ENCODE peak calls at places on chromosomes 1 and 21, in six cellular contexts. V is tibial nerve, P is upper lobe of right lung, Z is suprapubic skin, K is GM23248, T is IMR-90. F is an unnamed sample. For H3K4me1 and H3K36me3, the result is how much of the 10 kb centered on the place peaks cover.

GRCh38 chr1:12001249-12001917 is 17.9 kb upstream of the MIIP start:
- DNase-seq in V (no peak), P (no peak), Z (no peak), K (peak), T (peak), F (no peak)

GRCh38 chr1:52602328-52603300 is at the start of gene GPX7:
- DNase-seq in V (no peak), P (peak), Z (no peak), K (peak), T (peak), F (peak)

GRCh38 chr1:47031059-47031458 is 7.6 kb downstream of the CYP4X1 start:
- DNase-seq in V (no peak), P (no peak), Z (no peak), K (peak), T (no peak), F (no peak)

GRCh38 chr1:224894915-224895314 is 34.6 kb upstream of the DNAH14 start:
- DNase-seq in V (no peak), P (no peak), Z (no peak), K (peak), T (peak), F (no peak)

GRCh38 chr1:218347316-218347712 is 2.2 kb downstream of the TGFB2 start:
- DNase-seq in V (no peak), P (no peak), Z (no peak), K (peak), T (peak), F (no peak)

GRCh38 chr1:181179980-181180964 is 91.8 kb downstream of the IER5 start:
- DNase-seq in V (peak), P (peak), Z (no peak), K (peak), T (peak), F (no peak)

GRCh38 chr1:155514582-155515187 is 47.9 kb downstream of the ASH1L start:
- DNase-seq in V (no peak), P (no peak), Z (no peak), K (no peak), T (no peak), F (peak)

GRCh38 chr1:17912491-17912890 is 157.4 kb downstream of the ACTL8 start:
- DNase-seq in V (no peak), P (peak), Z (no peak), K (no peak), T (no peak), F (no peak)

GRCh38 chr1:58352476-58353092 is 193.9 kb downstream of the OMA1 start:
- DNase-seq in V (no peak), P (no peak), Z (no peak), K (no peak), T (no peak), F (no peak)

GRCh38 chr1:229006121-229006870 is 264.6 kb upstream of the RAB4A start:
- DNase-seq in V (no peak), P (no peak), Z (no peak), K (no peak), T (no peak), F (no peak)

GRCh38 chr1:110872366-110872744 is 593 bp upstream of the CD53 start:
- DNase-seq in V (no peak), P (no peak), Z (no peak), K (no peak), T (no peak), F (no peak)

GRCh38 chr1:238101923-238102322 is 211.2 kb upstream of the ZP4 start:
- DNase-seq in V (no peak), P (no peak), Z (no peak), K (no peak), T (no peak), F (no peak)

GRCh38 chr1:173430707-173431662 is 46.1 kb upstream of the PRDX6 start:
- DNase-seq in V (peak), P (peak), Z (peak), K (peak), T (peak), F (peak)

GRCh38 chr1:238658766-238659165 is 727.6 kb upstream of the CHRM3 start:
- DNase-seq in V (no peak), P (no peak), Z (no peak), K (peak), T (peak), F (no peak)

GRCh38 chr1:65395887-65396612 is 24.4 kb upstream of the LEPR start:
- DNase-seq in V (no peak), P (no peak), Z (no peak), K (peak), T (peak), F (no peak)

GRCh38 chr1:66333463-66334232 is 200.3 kb upstream of the SGIP1 start:
- DNase-seq in V (no peak), P (no peak), Z (no peak), K (peak), T (no peak), F (no peak)

DNA sequence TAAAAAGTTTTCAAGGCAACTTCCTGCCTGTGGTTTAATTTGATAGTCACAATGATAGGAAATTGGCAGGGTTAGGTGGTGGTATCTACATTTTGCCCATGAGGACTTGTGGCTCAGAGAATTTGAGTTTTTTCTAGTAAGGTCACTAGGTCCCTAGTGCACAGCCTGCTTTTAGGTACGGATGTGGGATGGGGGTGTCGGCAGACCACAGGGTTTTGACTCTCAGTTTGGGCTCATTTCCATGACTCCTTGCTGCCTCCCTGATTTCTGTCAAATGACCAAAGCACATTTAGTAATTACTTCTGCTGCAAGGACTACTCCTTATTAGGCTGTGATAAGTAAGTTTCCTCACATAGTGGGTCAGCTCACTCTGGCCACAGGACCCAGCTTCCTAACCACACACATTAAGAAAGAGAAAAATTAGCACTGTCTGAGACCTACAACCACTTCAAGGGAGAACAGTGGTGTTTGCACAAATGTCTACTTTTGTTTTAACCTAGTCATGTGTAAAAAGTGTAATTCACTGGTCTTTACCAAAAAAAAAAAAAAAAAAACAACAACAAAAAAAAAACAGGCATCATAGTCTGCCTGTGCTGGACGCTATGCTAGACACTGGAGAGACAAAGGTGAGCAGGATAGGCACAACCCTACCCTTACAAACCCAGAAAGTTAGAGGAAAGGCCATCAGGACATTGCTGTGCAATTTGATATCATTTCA is 43.7 kb downstream of the MRPL39 start:
- DNase-seq in V (no peak), P (no peak), Z (no peak), K (peak), T (no peak), F (no peak)
- H3K4me1 ChIP-seq in V (under half), P (under half), Z (under half), K (under half), T (under half), F (half or more)

GRCh38 chr1:40691538-40692428 is at the start of gene NFYC:
- DNase-seq in V (peak), P (peak), Z (peak), K (peak), T (peak), F (peak)

GRCh38 chr1:40694353-40694874 is 2.9 kb downstream of the NFYC start:
- DNase-seq in V (no peak), P (no peak), Z (no peak), K (no peak), T (no peak), F (no peak)

GRCh38 chr1:40690919-40691537 is 476 bp upstream of the NFYC start:
- DNase-seq in V (no peak), P (no peak), Z (no peak), K (no peak), T (no peak), F (no peak)

GRCh38 chr1:40693425-40693824 is 1.9 kb downstream of the NFYC start:
- DNase-seq in V (no peak), P (no peak), Z (no peak), K (no peak), T (no peak), F (no peak)

GRCh38 chr1:40692429-40692905 is 963 bp downstream of the NFYC start:
- DNase-seq in V (no peak), P (no peak), Z (no peak), K (peak), T (peak), F (no peak)
- H3K36me3 ChIP-seq in V (under half), P (under half), Z (under half), K (under half), T (under half), F (under half)

DNA sequence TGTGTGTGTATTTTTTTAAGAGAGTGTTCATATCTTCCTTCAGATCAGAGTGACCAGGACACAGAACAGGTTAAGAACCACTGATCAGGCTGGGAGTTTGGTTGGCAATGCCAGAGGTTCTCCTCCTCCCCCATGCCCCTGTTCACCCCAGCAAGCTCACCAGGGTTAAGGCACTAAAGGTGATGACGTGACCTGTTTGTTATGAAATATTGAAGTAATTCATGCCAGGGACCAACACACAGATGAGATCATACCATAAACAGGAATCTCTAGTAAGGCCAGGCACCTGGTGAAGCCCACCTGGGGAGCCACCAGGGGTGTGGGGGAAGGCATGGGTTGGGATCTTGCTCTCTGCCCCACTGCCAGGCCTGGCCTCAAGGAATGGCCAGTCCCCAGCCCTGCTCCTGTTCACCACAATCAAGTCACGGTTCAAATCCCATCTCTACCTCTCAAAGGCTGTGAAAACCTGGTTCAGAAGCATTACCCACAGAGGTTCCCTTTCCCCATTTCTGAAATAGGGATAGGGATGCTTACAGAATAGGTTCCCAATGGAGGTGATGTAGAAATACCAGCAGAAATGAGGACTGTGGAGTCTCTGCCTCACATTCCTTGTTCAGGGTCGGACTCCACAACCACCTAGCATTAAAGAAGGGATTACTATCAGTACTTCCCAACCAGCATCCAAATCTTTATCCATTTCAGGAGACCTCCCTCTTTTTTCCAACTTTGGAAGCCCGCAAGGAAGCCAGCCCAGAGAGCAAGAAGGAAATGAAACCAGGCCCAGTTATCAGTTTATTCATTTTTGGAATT is 2.4 kb downstream of the ID3 start:
- DNase-seq in V (no peak), P (no peak), Z (no peak), K (peak), T (peak), F (no peak)
- H3K4me1 ChIP-seq in V (half or more), P (half or more), Z (half or more), K (half or more), T (under half), F (half or more)

GRCh38 chr1:96388421-96389310 is 332.9 kb upstream of the PTBP2 start:
- DNase-seq in V (no peak), P (no peak), Z (no peak), K (peak), T (peak), F (no peak)
- H3K36me3 ChIP-seq in V (under half), P (under half), Z (under half), K (under half), T (under half), F (under half)

GRCh38 chr1:29629401-29629800 is 393.1 kb downstream of the PTPRU start:
- DNase-seq in V (no peak), P (no peak), Z (no peak), K (no peak), T (no peak), F (no peak)

GRCh38 chr1:29628190-29628589 is 391.9 kb downstream of the PTPRU start:
- DNase-seq in V (no peak), P (no peak), Z (no peak), K (no peak), T (no peak), F (no peak)

GRCh38 chr1:29630756-29631155 is 394.4 kb downstream of the PTPRU start:
- DNase-seq in V (no peak), P (no peak), Z (no peak), K (no peak), T (peak), F (no peak)

GRCh38 chr1:29631361-29631760 is 395.0 kb downstream of the PTPRU start:
- DNase-seq in V (no peak), P (no peak), Z (no peak), K (peak), T (peak), F (no peak)

DNA sequence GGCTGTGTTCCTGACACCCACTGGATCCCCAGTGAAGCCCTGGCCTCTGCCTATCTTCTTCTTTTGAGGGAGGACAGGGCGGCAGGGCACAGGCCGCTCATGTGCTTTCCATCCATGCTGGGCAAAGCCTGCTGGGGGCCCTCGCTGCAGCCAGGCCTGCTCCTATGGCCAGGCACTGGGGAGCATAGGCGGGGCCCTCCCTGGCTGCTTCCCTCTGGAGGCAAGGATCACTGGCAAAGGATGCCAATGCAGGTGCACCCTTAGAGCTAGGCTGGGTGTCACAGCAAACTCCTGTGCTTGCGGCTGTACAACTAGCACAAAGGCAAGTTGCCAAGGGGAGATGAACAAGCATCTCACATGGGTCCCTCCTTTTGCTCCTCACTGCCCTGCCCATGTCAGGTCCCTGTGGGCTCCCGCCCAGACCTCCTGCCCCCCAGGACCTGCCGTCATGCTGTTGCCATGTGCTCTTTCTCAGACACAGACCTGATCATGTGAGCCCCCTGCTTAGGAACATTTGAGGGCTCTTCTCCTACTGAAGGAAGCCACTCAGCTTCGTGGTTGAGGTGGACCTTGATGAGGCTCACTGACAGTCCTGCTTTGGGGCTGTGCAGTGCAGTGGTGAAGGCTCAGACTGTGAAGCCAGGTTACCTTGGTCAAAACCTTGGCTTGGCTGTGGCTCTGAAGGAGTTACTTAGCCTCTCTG is 393.6 kb downstream of the PTPRU start:
- DNase-seq in V (no peak), P (no peak), Z (no peak), K (no peak), T (no peak), F (no peak)
- H3K4me1 ChIP-seq in V (under half), P (under half), Z (under half), K (under half), T (under half), F (under half)